ENCODE peak calls at places on chromosome 4, in ten cellular contexts. D is stimulated activated CD8-positive, alpha-beta memory T cell treated with anti-CD3 and anti-CD28 coated beads, Interleukin-12 subunit alpha, Interleukin-12 subunit beta, amount 100 ng/mL, for 4 hours; Q is COR-L47; L is C1 segment of cervical spinal cord; I is upper lobe of left lung; J is iPS-NIHi11; F is ACHN; M is RWPE1; X is midbrain; R is adrenal gland. P is an unnamed sample.

GRCh38 chr4:59825104-59825503 is 1375.0 kb upstream of the ADGRL3 start:
- DNase-seq in F (no peak), J (no peak), X (no peak), D (no peak), M (no peak), L (no peak), R (no peak), I (no peak), Q (no peak), P (no peak)

GRCh38 chr4:172900880-172901279 is 267.7 kb upstream of the GALNT7 start:
- DNase-seq in J (no peak), I (no peak), Q (no peak), F (no peak), L (no peak), X (no peak), R (no peak), M (no peak), D (no peak), P (no peak)

GRCh38 chr4:1490906-1491629 is 84.8 kb upstream of the NKX1-1 start:
- DNase-seq in I (no peak), M (no peak), D (no peak), F (no peak), L (no peak), X (no peak), R (no peak), Q (no peak), J (peak; percentile 34), P (no peak)

GRCh38 chr4:126859314-126859713 is 773.4 kb upstream of the INTU start:
- DNase-seq in L (no peak), X (no peak), J (no peak), F (no peak), Q (no peak), R (no peak), I (no peak), M (no peak), D (no peak), P (no peak)

GRCh38 chr4:76011700-76012387 is 4.5 kb upstream of the CXCL9 start:
- DNase-seq in R (peak; percentile 73), I (no peak), F (no peak), M (peak; percentile 34), X (peak; percentile 2), Q (no peak), L (no peak), J (peak; percentile 35), D (no peak), P (peak; percentile 43)

GRCh38 chr4:8540072-8540471 is 40.1 kb upstream of the GPR78 start:
- DNase-seq in J (peak; percentile 5), R (no peak), Q (no peak), I (no peak), L (no peak), D (no peak), X (no peak), F (no peak), M (no peak), P (no peak)

GRCh38 chr4:2660596-2661211 is 95.4 kb downstream of the TNIP2 start:
- DNase-seq in I (no peak), Q (no peak), M (no peak), J (no peak), X (peak; percentile 23), L (no peak), R (no peak), F (no peak), D (no peak), P (peak; percentile 10)

GRCh38 chr4:76898949-76899640 is 1.2 kb upstream of the SOWAHB start:
- DNase-seq in D (no peak), M (no peak), X (no peak), Q (no peak), F (no peak), L (no peak), I (no peak), R (no peak), J (no peak), P (no peak)

GRCh38 chr4:174882317-174882992 is 35.7 kb upstream of the ADAM29 start:
- DNase-seq in J (no peak), Q (no peak), X (no peak), M (no peak), L (no peak), I (no peak), D (no peak), R (no peak), F (no peak), P (no peak)

GRCh38 chr4:41214158-41215146 is at the start of gene APBB2:
- DNase-seq in I (peak; percentile 92), X (peak; percentile 95), R (peak; percentile 97), M (peak; percentile 97), F (peak; percentile 96), J (peak; percentile 98), Q (peak; percentile 98), D (no peak), L (peak; percentile 75), P (peak; percentile 96)

GRCh38 chr4:160373911-160374310 is 1271.0 kb downstream of the RAPGEF2 start:
- DNase-seq in I (no peak), M (no peak), L (no peak), Q (no peak), R (no peak), F (no peak), X (no peak), D (no peak), J (no peak), P (no peak)